ENCODE peak calls at places on chromosomes 6 and 20, in nine cellular contexts. B is neural progenitor cell, R is adrenal gland, X is mammary epithelial cell, Z is ovary, D is PC-9, T is upper lobe of left lung, P is endodermal cell, G is lower lobe of right lung. N is an unnamed sample.

GRCh38 chr6:163892814-163893561 is 478.5 kb downstream of the QKI start:
- DNase-seq in G (no peak), B (no peak), X (no peak), Z (no peak), T (no peak), R (no peak), P (no peak), D (no peak), N (no peak)

GRCh38 chr6:155958550-155958949 is 502.9 kb upstream of the NOX3 start:
- DNase-seq in T (no peak), D (peak; percentile 35), R (no peak), Z (no peak), X (no peak), P (no peak), B (no peak), G (no peak), N (no peak)

GRCh38 chr20:63974402-63975200 is 4.8 kb downstream of the SAMD10 start:
- DNase-seq in B (no peak), G (no peak), T (no peak), X (no peak), Z (peak; percentile 15), P (peak; percentile 37), R (no peak), D (peak; percentile 52), N (peak; percentile 87)

GRCh38 chr6:32387946-32388345 is 16.2 kb upstream of the TSBP1 start:
- DNase-seq in B (no peak), G (no peak), Z (no peak), D (no peak), T (no peak), X (no peak), P (no peak), R (no peak), N (no peak)

GRCh38 chr6:27605401-27606342 is 132.8 kb upstream of the ZNF184 start:
- DNase-seq in R (no peak), D (peak; percentile 77), G (no peak), X (peak; percentile 87), T (no peak), Z (no peak), P (peak; percentile 97), B (peak; percentile 90), N (peak; percentile 66)

GRCh38 chr6:429515-430121 is 38.1 kb downstream of the IRF4 start:
- DNase-seq in T (no peak), B (no peak), Z (no peak), X (no peak), R (no peak), D (no peak), G (no peak), P (no peak), N (no peak)

GRCh38 chr20:19986419-19986818 is 30.7 kb upstream of the NAA20 start:
- DNase-seq in X (peak; percentile 61), D (no peak), R (peak; percentile 58), B (no peak), Z (no peak), P (no peak), T (no peak), G (no peak), N (no peak)

GRCh38 chr20:16368645-16369292 is 204.5 kb downstream of the KIF16B start:
- DNase-seq in G (no peak), R (no peak), Z (no peak), T (no peak), D (no peak), X (no peak), B (no peak), P (no peak), N (no peak)

GRCh38 chr6:28907394-28907793 is 16.4 kb downstream of the TRIM27 start:
- DNase-seq in D (no peak), G (no peak), T (peak; percentile 81), R (no peak), Z (no peak), B (no peak), P (no peak), X (peak; percentile 20), N (no peak)

GRCh38 chr6:24524801-24525200 is 30.0 kb downstream of the ALDH5A1 start:
- DNase-seq in B (peak; percentile 70), Z (no peak), G (no peak), P (peak; percentile 73), D (no peak), R (no peak), T (no peak), X (peak; percentile 33), N (no peak)
- TF ChIP-seq CTCF in B (peak; percentile 75), Z (no peak), G (no peak), P (peak; percentile 87), D (peak; percentile 73), R (no peak), T (no peak), X (peak; percentile 70), N (peak; percentile 74)

GRCh38 chr6:33675968-33676367 is 35.5 kb downstream of the UQCC2 start:
- DNase-seq in R (no peak), Z (no peak), T (no peak), X (no peak), G (no peak), B (no peak), P (no peak), D (no peak), N (no peak)
- H3K36me3 ChIP-seq in R (peaks cover 13% of the 10 kb centered on the region), Z (no peaks in the 10 kb centered on the region), T (peaks cover 35% of the 10 kb centered on the region), X (peaks cover 48% of the 10 kb centered on the region), G (peaks cover 98% of the 10 kb centered on the region), B (no peaks in the 10 kb centered on the region), P (peaks cover 4% of the 10 kb centered on the region), D (peaks cover 30% of the 10 kb centered on the region), N (peaks cover 97% of the 10 kb centered on the region)

GRCh38 chr6:121504227-121504626 is 68.8 kb downstream of the GJA1 start:
- DNase-seq in G (no peak), D (peak; percentile 51), X (peak; percentile 80), P (no peak), R (peak; percentile 34), B (no peak), Z (no peak), T (no peak), N (no peak)
- H3K4me1 ChIP-seq in G (peaks cover 5% of the 10 kb centered on the region), D (peaks cover 6% of the 10 kb centered on the region), X (peaks cover 14% of the 10 kb centered on the region), P (peaks cover 14% of the 10 kb centered on the region), R (no peaks in the 10 kb centered on the region), B (no peaks in the 10 kb centered on the region), Z (peaks cover 3% of the 10 kb centered on the region), T (no peaks in the 10 kb centered on the region), N (peaks cover 12% of the 10 kb centered on the region)

DNA sequence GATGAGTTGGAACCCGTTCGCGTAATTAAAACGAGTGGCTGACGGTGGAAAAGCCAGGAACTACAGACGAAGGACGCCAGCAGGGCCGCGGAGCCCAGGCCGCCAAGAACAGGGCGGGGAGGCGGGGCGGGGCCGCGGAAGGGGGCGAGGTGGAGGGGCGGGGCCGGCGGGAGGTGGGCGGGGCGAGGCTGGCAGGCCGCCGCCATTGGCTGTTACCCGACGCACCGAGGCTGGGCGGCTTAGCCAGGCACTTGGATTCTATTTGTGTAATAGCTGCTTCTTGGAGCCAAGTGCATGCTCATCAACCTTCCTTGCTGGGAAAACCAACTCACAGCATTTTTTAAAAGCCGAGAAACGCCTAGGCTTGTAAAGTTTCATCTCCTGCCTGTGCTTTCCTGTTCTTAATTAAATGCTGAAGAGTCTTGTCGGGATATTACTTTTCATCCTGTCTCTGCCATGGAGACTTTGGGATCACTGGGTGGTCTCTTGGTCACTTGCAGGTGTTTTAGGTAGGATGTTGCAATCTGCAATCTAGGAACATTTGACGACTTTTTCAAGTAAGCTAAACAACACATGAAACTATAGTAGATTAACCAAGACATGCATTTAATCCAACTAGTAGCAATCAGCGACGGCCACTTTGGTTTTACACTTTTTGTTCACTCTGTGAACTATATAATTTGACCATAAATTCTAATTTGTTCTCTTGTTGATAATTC is 245.0 kb downstream of the ARID1B start:
- DNase-seq in D (peak; percentile 72), T (peak; percentile 92), B (peak; percentile 92), R (peak; percentile 95), X (peak; percentile 90), P (peak; percentile 95), G (peak; percentile 91), Z (peak; percentile 86), N (peak; percentile 80)
- TF ChIP-seq CTCF in D (no peak), T (no peak), B (no peak), R (no peak), X (no peak), P (no peak), G (no peak), Z (no peak), N (no peak)

DNA sequence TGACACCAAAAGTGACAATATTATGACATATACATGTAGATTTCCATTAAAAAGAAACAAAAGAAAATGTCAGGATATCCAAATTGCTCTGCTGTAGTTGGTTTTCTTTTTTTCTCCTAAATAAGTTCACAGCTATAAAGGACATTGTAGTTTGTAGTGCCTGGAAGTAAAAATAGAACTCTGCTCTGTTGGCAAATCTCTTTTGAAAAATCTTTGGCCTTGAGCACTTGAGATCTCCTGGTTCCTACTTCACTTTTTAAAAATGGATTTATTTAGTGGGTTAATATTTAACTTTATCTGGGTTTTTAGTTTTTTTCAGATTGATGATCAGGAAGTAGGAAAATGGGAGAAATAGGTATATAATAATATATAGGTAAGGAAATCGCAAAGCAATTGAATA is 52.9 kb downstream of the AFDN start:
- DNase-seq in G (no peak), D (no peak), X (no peak), B (no peak), T (no peak), P (no peak), Z (no peak), R (no peak), N (no peak)
- H3K36me3 ChIP-seq in G (peaks cover 69% of the 10 kb centered on the region), D (peaks cover 11% of the 10 kb centered on the region), X (peaks cover 20% of the 10 kb centered on the region), B (peaks cover 28% of the 10 kb centered on the region), T (peaks cover 14% of the 10 kb centered on the region), P (peaks cover 82% of the 10 kb centered on the region), Z (no peaks in the 10 kb centered on the region), R (peaks cover 4% of the 10 kb centered on the region), N (peaks cover 49% of the 10 kb centered on the region)

N was measured in RWPE2.